ENCODE peak calls at places on chromosomes 2 and 18, in five cellular contexts. One of them, this sample, is unnamed.
A peak's percentile ranks its signal among the peaks of the same experiment; 100 is the strongest.

GRCh38 chr18:506264-506663 is 5.8 kb upstream of the COLEC12 start:
- DNase-seq in spleen: no peak
- DNase-seq in fibroblast of mammary gland: no peak
- DNase-seq in sigmoid colon: no peak
- DNase-seq in fibroblast of lung: no peak
- DNase-seq in this sample: no peak

GRCh38 chr2:84481702-84482101 is 22.6 kb upstream of the SUCLG1 start:
- DNase-seq in spleen: no peak
- DNase-seq in fibroblast of mammary gland: peak; percentile 47
- DNase-seq in sigmoid colon: no peak
- DNase-seq in fibroblast of lung: peak; percentile 42
- DNase-seq in this sample: no peak

GRCh38 chr2:98568161-98568956 is 40.0 kb downstream of the COA5 start:
- DNase-seq in spleen: no peak
- DNase-seq in fibroblast of mammary gland: peak; percentile 18
- DNase-seq in sigmoid colon: peak; percentile 29
- DNase-seq in fibroblast of lung: no peak
- DNase-seq in this sample: no peak

GRCh38 chr2:176763871-176764404 is 448.7 kb upstream of the HNRNPA3 start:
- DNase-seq in spleen: no peak
- DNase-seq in fibroblast of mammary gland: no peak
- DNase-seq in sigmoid colon: no peak
- DNase-seq in fibroblast of lung: no peak
- DNase-seq in this sample: no peak

GRCh38 chr2:96254592-96254991 is 11.2 kb downstream of the TMEM127 start:
- DNase-seq in spleen: no peak
- DNase-seq in fibroblast of mammary gland: no peak
- DNase-seq in sigmoid colon: peak; percentile 58
- DNase-seq in fibroblast of lung: no peak
- DNase-seq in this sample: no peak

GRCh38 chr2:175854149-175854548 is 147.9 kb downstream of the LNPK start:
- DNase-seq in spleen: no peak
- DNase-seq in fibroblast of mammary gland: no peak
- DNase-seq in sigmoid colon: no peak
- DNase-seq in fibroblast of lung: no peak
- DNase-seq in this sample: no peak

GRCh38 chr2:114812261-114812660 is 369.8 kb downstream of the DPP10 start:
- DNase-seq in spleen: no peak
- DNase-seq in fibroblast of mammary gland: no peak
- DNase-seq in sigmoid colon: no peak
- DNase-seq in fibroblast of lung: no peak
- DNase-seq in this sample: no peak

GRCh38 chr2:21427606-21428005 is 303.8 kb downstream of the TDRD15 start:
- DNase-seq in spleen: no peak
- DNase-seq in fibroblast of mammary gland: no peak
- DNase-seq in sigmoid colon: no peak
- DNase-seq in fibroblast of lung: no peak
- DNase-seq in this sample: no peak

GRCh38 chr2:173545364-173545734 is 190.7 kb downstream of the CDCA7 start:
- DNase-seq in spleen: no peak
- DNase-seq in fibroblast of mammary gland: peak; percentile 67
- DNase-seq in sigmoid colon: no peak
- DNase-seq in fibroblast of lung: no peak
- DNase-seq in this sample: no peak

GRCh38 chr18:37710731-37711130 is 145.1 kb upstream of the CELF4 start:
- DNase-seq in spleen: no peak
- DNase-seq in fibroblast of mammary gland: no peak
- DNase-seq in sigmoid colon: no peak
- DNase-seq in fibroblast of lung: no peak
- DNase-seq in this sample: no peak

GRCh38 chr2:222594679-222595078 is 61.2 kb downstream of the FARSB start:
- DNase-seq in spleen: no peak
- DNase-seq in fibroblast of mammary gland: peak; percentile 78
- DNase-seq in sigmoid colon: no peak
- DNase-seq in fibroblast of lung: peak; percentile 81
- DNase-seq in this sample: no peak

GRCh38 chr2:42808301-42808700 is 15.9 kb upstream of the HAAO start:
- DNase-seq in spleen: no peak
- DNase-seq in fibroblast of mammary gland: no peak
- DNase-seq in sigmoid colon: no peak
- DNase-seq in fibroblast of lung: no peak
- DNase-seq in this sample: no peak

GRCh38 chr2:64143154-64144056 is 815 bp downstream of the PELI1 start:
- DNase-seq in spleen: no peak
- DNase-seq in fibroblast of mammary gland: peak; percentile 43
- DNase-seq in sigmoid colon: peak; percentile 66
- DNase-seq in fibroblast of lung: peak; percentile 48
- DNase-seq in this sample: no peak

GRCh38 chr2:187360286-187360685 is 87.8 kb downstream of the CALCRL start:
- DNase-seq in spleen: no peak
- DNase-seq in fibroblast of mammary gland: peak; percentile 70
- DNase-seq in sigmoid colon: no peak
- DNase-seq in fibroblast of lung: no peak
- DNase-seq in this sample: no peak

GRCh38 chr2:213834331-213834730 is 550.1 kb downstream of the SPAG16 start:
- DNase-seq in spleen: no peak
- DNase-seq in fibroblast of mammary gland: peak; percentile 95
- DNase-seq in sigmoid colon: no peak
- DNase-seq in fibroblast of lung: peak; percentile 63
- DNase-seq in this sample: no peak

GRCh38 chr18:58262581-58262980 is 218.6 kb downstream of the NEDD4L start:
- DNase-seq in spleen: no peak
- DNase-seq in fibroblast of mammary gland: no peak
- DNase-seq in sigmoid colon: no peak
- DNase-seq in fibroblast of lung: no peak
- DNase-seq in this sample: no peak

GRCh38 chr2:214987261-214987660 is 151.2 kb downstream of the ABCA12 start:
- DNase-seq in spleen: no peak
- DNase-seq in fibroblast of mammary gland: peak; percentile 20
- DNase-seq in sigmoid colon: no peak
- DNase-seq in fibroblast of lung: no peak
- DNase-seq in this sample: no peak

GRCh38 chr18:69885841-69886531 is 61.7 kb downstream of the CD226 start:
- DNase-seq in spleen: no peak
- DNase-seq in fibroblast of mammary gland: no peak
- DNase-seq in sigmoid colon: no peak
- DNase-seq in fibroblast of lung: no peak
- DNase-seq in this sample: no peak

GRCh38 chr2:20168048-20168726 is 56.7 kb downstream of the SDC1 start:
- DNase-seq in spleen: no peak
- DNase-seq in fibroblast of mammary gland: no peak
- DNase-seq in sigmoid colon: no peak
- DNase-seq in fibroblast of lung: no peak
- DNase-seq in this sample: no peak

GRCh38 chr2:96608459-96609455 is 29.4 kb downstream of the KANSL3 start:
- DNase-seq in spleen: no peak
- DNase-seq in fibroblast of mammary gland: peak; percentile 85
- DNase-seq in sigmoid colon: no peak
- DNase-seq in fibroblast of lung: no peak
- DNase-seq in this sample: no peak

GRCh38 chr2:226760412-226761194 is 39.0 kb downstream of the IRS1 start:
- DNase-seq in spleen: no peak
- DNase-seq in fibroblast of mammary gland: peak; percentile 83
- DNase-seq in sigmoid colon: no peak
- DNase-seq in fibroblast of lung: peak; percentile 94
- DNase-seq in this sample: no peak

GRCh38 chr2:238358763-238359162 is 38.4 kb downstream of the TRAF3IP1 start:
- DNase-seq in spleen: no peak
- DNase-seq in fibroblast of mammary gland: no peak
- DNase-seq in sigmoid colon: no peak
- DNase-seq in fibroblast of lung: no peak
- DNase-seq in this sample: no peak

GRCh38 chr2:9344434-9344833 is 78.9 kb downstream of the ITGB1BP1 start:
- DNase-seq in spleen: no peak
- DNase-seq in fibroblast of mammary gland: no peak
- DNase-seq in sigmoid colon: no peak
- DNase-seq in fibroblast of lung: no peak
- DNase-seq in this sample: no peak

GRCh38 chr2:27891063-27891819 is 712 bp downstream of the BABAM2 start:
- DNase-seq in spleen: peak; percentile 90
- DNase-seq in fibroblast of mammary gland: peak; percentile 93
- DNase-seq in sigmoid colon: peak; percentile 95
- DNase-seq in fibroblast of lung: peak; percentile 90
- DNase-seq in this sample: peak; percentile 98

GRCh38 chr2:24827321-24828261 is 34.4 kb downstream of the CENPO start:
- DNase-seq in spleen: peak; percentile 87
- DNase-seq in fibroblast of mammary gland: peak; percentile 89
- DNase-seq in sigmoid colon: peak; percentile 91
- DNase-seq in fibroblast of lung: peak; percentile 91
- DNase-seq in this sample: peak; percentile 51

GRCh38 chr18:24567199-24567598 is 106.8 kb downstream of the HRH4 start:
- DNase-seq in spleen: no peak
- DNase-seq in fibroblast of mammary gland: peak; percentile 27
- DNase-seq in sigmoid colon: no peak
- DNase-seq in fibroblast of lung: no peak
- DNase-seq in this sample: no peak

GRCh38 chr2:33209976-33210375 is 263.2 kb downstream of the LTBP1 start:
- DNase-seq in spleen: no peak
- DNase-seq in fibroblast of mammary gland: peak; percentile 51
- DNase-seq in sigmoid colon: no peak
- DNase-seq in fibroblast of lung: peak; percentile 52
- DNase-seq in this sample: no peak

GRCh38 chr2:122543815-122544214 is 788.4 kb downstream of the TSN start:
- DNase-seq in spleen: no peak
- DNase-seq in fibroblast of mammary gland: peak; percentile 35
- DNase-seq in sigmoid colon: no peak
- DNase-seq in fibroblast of lung: no peak
- DNase-seq in this sample: no peak

GRCh38 chr18:24354278-24354677 is 43.3 kb downstream of the OSBPL1A start:
- DNase-seq in spleen: no peak
- DNase-seq in fibroblast of mammary gland: no peak
- DNase-seq in sigmoid colon: no peak
- DNase-seq in fibroblast of lung: no peak
- DNase-seq in this sample: no peak

GRCh38 chr2:150916434-150916833 is 345.2 kb downstream of the RBM43 start:
- DNase-seq in spleen: no peak
- DNase-seq in fibroblast of mammary gland: no peak
- DNase-seq in sigmoid colon: no peak
- DNase-seq in fibroblast of lung: no peak
- DNase-seq in this sample: no peak

GRCh38 chr2:234679766-234680687 is 183.1 kb upstream of the ARL4C start:
- DNase-seq in spleen: no peak
- DNase-seq in fibroblast of mammary gland: peak; percentile 99
- DNase-seq in sigmoid colon: peak; percentile 89
- DNase-seq in fibroblast of lung: peak; percentile 99
- DNase-seq in this sample: peak; percentile 31

GRCh38 chr18:36354989-36355388 is 57.5 kb downstream of the FHOD3 start:
- DNase-seq in spleen: no peak
- DNase-seq in fibroblast of mammary gland: peak; percentile 95
- DNase-seq in sigmoid colon: no peak
- DNase-seq in fibroblast of lung: no peak
- DNase-seq in this sample: no peak

GRCh38 chr2:178397002-178397605 is 53.9 kb downstream of the PRKRA start:
- DNase-seq in spleen: no peak
- DNase-seq in fibroblast of mammary gland: peak; percentile 64
- DNase-seq in sigmoid colon: no peak
- DNase-seq in fibroblast of lung: peak; percentile 67
- DNase-seq in this sample: no peak

GRCh38 chr2:38875576-38876367 is at the start of the genes DHX57 and MORN2:
- DNase-seq in spleen: peak; percentile 96
- DNase-seq in fibroblast of mammary gland: peak; percentile 72
- DNase-seq in sigmoid colon: peak; percentile 94
- DNase-seq in fibroblast of lung: peak; percentile 79
- DNase-seq in this sample: peak; percentile 64

GRCh38 chr2:201071305-201072200 is at the start of the genes HYCC2 and NDUFB3:
- DNase-seq in spleen: peak; percentile 95
- DNase-seq in fibroblast of mammary gland: peak; percentile 92
- DNase-seq in sigmoid colon: peak; percentile 96
- DNase-seq in fibroblast of lung: peak; percentile 96
- DNase-seq in this sample: peak; percentile 83

GRCh38 chr2:206250041-206250897 is 24.2 kb upstream of the ZDBF2 start:
- DNase-seq in spleen: peak; percentile 45
- DNase-seq in fibroblast of mammary gland: no peak
- DNase-seq in sigmoid colon: no peak
- DNase-seq in fibroblast of lung: peak; percentile 31
- DNase-seq in this sample: no peak
- TF ChIP-seq CTCF in spleen: no peak
- TF ChIP-seq CTCF in fibroblast of mammary gland: peak; percentile 12
- TF ChIP-seq CTCF in sigmoid colon: no peak
- TF ChIP-seq CTCF in fibroblast of lung: no peak
- TF ChIP-seq CTCF in this sample: no peak

DNA sequence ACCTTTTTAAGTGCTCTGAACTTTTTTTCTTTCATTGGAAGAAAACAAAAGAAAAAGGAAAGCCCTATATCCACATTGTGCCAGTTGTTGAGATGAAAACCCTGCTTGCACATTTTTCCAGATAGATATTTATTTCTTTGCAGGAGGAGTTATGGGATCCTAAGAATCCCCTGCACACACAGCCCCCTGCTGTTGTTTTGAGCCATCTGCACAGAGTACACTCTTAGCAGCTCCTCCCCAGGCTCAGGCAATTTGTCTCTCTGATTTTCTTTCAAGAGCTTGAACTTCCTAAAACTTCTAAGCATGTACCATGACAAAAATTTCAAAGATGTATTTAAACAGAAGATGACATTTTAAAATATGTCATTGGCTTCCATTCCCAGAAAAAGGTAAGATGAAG is 436.9 kb downstream of the METTL4 start:
- DNase-seq in spleen: no peak
- DNase-seq in fibroblast of mammary gland: no peak
- DNase-seq in sigmoid colon: no peak
- DNase-seq in fibroblast of lung: no peak
- DNase-seq in this sample: no peak
- TF ChIP-seq CTCF in spleen: no peak
- TF ChIP-seq CTCF in fibroblast of mammary gland: no peak
- TF ChIP-seq CTCF in sigmoid colon: no peak
- TF ChIP-seq CTCF in fibroblast of lung: no peak
- TF ChIP-seq CTCF in this sample: no peak

DNA sequence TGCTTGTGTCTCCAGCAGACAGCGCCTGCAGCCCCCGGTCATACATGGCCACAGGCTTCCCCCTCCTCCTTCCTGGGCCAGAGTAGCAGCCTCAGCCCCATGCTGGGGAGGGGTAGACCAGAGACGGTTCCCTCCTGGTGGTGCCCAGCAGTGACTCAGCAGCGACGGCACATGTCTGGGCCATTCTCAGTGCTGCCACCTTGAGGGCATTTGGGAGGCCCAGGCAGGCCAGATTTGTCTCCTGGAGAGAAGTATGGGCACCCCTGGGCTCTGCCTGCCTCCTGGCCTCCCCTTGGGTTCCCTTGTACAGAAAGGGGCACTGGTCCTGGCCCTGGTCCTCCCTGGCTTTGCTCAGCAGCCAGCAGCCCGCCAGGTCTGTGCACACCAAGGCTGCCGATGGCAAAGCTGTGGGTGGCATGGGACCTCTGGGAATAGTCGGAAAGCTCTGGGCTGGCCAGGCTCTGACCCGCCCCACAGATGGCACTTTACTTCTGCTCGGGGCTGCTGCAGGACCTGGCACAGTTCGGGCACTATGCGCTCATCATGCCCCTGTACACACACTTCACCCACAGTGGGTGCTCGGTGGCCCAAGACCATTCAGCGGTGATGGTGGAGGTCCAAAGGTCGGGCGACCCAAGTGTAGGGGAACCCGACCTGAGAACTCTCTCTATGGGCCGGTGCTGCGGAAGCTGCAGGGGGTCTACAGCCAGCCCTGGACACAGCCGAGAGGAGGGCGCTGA is 11.4 kb upstream of the ALPI start:
- DNase-seq in spleen: no peak
- DNase-seq in fibroblast of mammary gland: peak; percentile 67
- DNase-seq in sigmoid colon: no peak
- DNase-seq in fibroblast of lung: peak; percentile 42
- DNase-seq in this sample: no peak
- TF ChIP-seq CTCF in spleen: peak; percentile 44
- TF ChIP-seq CTCF in fibroblast of mammary gland: peak; percentile 80
- TF ChIP-seq CTCF in sigmoid colon: peak; percentile 15
- TF ChIP-seq CTCF in fibroblast of lung: peak; percentile 42
- TF ChIP-seq CTCF in this sample: no peak

GRCh38 chr18:34840416-34840815 is 130.3 kb downstream of the DTNA start:
- DNase-seq in spleen: no peak
- DNase-seq in fibroblast of mammary gland: no peak
- DNase-seq in sigmoid colon: no peak
- DNase-seq in fibroblast of lung: no peak
- DNase-seq in this sample: no peak
- TF ChIP-seq CTCF in spleen: no peak
- TF ChIP-seq CTCF in fibroblast of mammary gland: no peak
- TF ChIP-seq CTCF in sigmoid colon: no peak
- TF ChIP-seq CTCF in fibroblast of lung: no peak
- TF ChIP-seq CTCF in this sample: no peak